ENCODE peak calls at places on chromosomes 11 and 22, in seven cellular contexts. D, Y, R, B, J, O and M are unnamed samples.

GRCh38 chr11:34198523-34198922 is 93.1 kb downstream of the NAT10 start:
- DNase-seq in D (no peak), Y (no peak), R (peak; percentile 28), B (no peak), J (no peak), O (no peak), M (peak; percentile 13)

GRCh38 chr11:61445535-61445934 is 15.6 kb downstream of the SDHAF2 start:
- DNase-seq in D (no peak), Y (no peak), R (no peak), B (no peak), J (no peak), O (no peak), M (no peak)

GRCh38 chr11:57639321-57640067 is 10.2 kb downstream of the YPEL4 start:
- DNase-seq in D (peak; percentile 28), Y (no peak), R (no peak), B (no peak), J (no peak), O (no peak), M (peak; percentile 84)

GRCh38 chr11:76885390-76886097 is 24.8 kb downstream of the ACER3 start:
- DNase-seq in D (no peak), Y (no peak), R (peak; percentile 26), B (no peak), J (no peak), O (no peak), M (peak; percentile 79)

GRCh38 chr11:123187670-123188507 is 7.2 kb downstream of the CLMP start:
- DNase-seq in D (peak; percentile 35), Y (no peak), R (no peak), B (no peak), J (no peak), O (no peak), M (peak; percentile 62)

GRCh38 chr11:92276773-92277172 is 52.2 kb downstream of the FAT3 start:
- DNase-seq in D (no peak), Y (no peak), R (no peak), B (no peak), J (peak; percentile 26), O (no peak), M (no peak)

GRCh38 chr22:27220349-27220748 is 563.0 kb downstream of the MIAT start:
- DNase-seq in D (no peak), Y (no peak), R (no peak), B (peak; percentile 81), J (no peak), O (no peak), M (peak; percentile 73)

GRCh38 chr22:24435861-24436351 is 8.5 kb downstream of the ADORA2A start:
- DNase-seq in D (no peak), Y (no peak), R (no peak), B (no peak), J (no peak), O (peak; percentile 75), M (peak; percentile 45)

GRCh38 chr22:18970180-18970947 is 34.3 kb upstream of the PRODH start:
- DNase-seq in D (peak; percentile 74), Y (no peak), R (no peak), B (no peak), J (no peak), O (peak; percentile 59), M (no peak)

GRCh38 chr11:80239217-80239616 is 798.4 kb upstream of the TENM4 start:
- DNase-seq in D (no peak), Y (no peak), R (no peak), B (no peak), J (no peak), O (no peak), M (no peak)

GRCh38 chr11:99244613-99245012 is 223.9 kb downstream of the CNTN5 start:
- DNase-seq in D (no peak), Y (no peak), R (no peak), B (no peak), J (no peak), O (no peak), M (peak; percentile 4)

GRCh38 chr11:61697093-61697492 is 16.9 kb downstream of the DAGLA start:
- DNase-seq in D (no peak), Y (no peak), R (no peak), B (no peak), J (no peak), O (no peak), M (no peak)

GRCh38 chr22:28951969-28952521 is 68.7 kb downstream of the ZNRF3 start:
- DNase-seq in D (no peak), Y (no peak), R (no peak), B (no peak), J (no peak), O (no peak), M (peak; percentile 16)

GRCh38 chr22:24592144-24592845 is 578 bp downstream of the LRRC75B start:
- DNase-seq in D (no peak), Y (no peak), R (peak; percentile 18), B (peak; percentile 44), J (no peak), O (no peak), M (peak; percentile 40)

GRCh38 chr11:199004-199581 is 6.2 kb downstream of the SCGB1C1 start:
- DNase-seq in D (no peak), Y (no peak), R (no peak), B (peak; percentile 18), J (no peak), O (peak; percentile 71), M (no peak)

GRCh38 chr11:73095613-73096012 is 46.5 kb downstream of the FCHSD2 start:
- DNase-seq in D (no peak), Y (no peak), R (no peak), B (peak; percentile 69), J (no peak), O (no peak), M (peak; percentile 19)

GRCh38 chr11:33891714-33892327 is at the start of gene LMO2:
- DNase-seq in D (no peak), Y (no peak), R (no peak), B (no peak), J (no peak), O (no peak), M (no peak)

GRCh38 chr22:39432361-39432811 is 24.4 kb upstream of the MGAT3 start:
- DNase-seq in D (no peak), Y (no peak), R (no peak), B (no peak), J (no peak), O (peak; percentile 65), M (no peak)

GRCh38 chr11:74010306-74010981 is 1.6 kb upstream of the UCP3 start:
- DNase-seq in D (no peak), Y (no peak), R (no peak), B (no peak), J (no peak), O (no peak), M (no peak)

GRCh38 chr11:60978546-60979380 is 7.3 kb downstream of the CD6 start:
- DNase-seq in D (no peak), Y (no peak), R (peak; percentile 43), B (no peak), J (no peak), O (no peak), M (no peak)

GRCh38 chr11:122100222-122101080 is 15.6 kb downstream of the BLID start:
- DNase-seq in D (peak; percentile 33), Y (peak; percentile 63), R (no peak), B (peak; percentile 74), J (no peak), O (no peak), M (peak; percentile 90)
- H3K4me3 ChIP-seq in D (peak overlapping the region; percentile 68), Y (peak overlapping the region; percentile 72), R (no peak overlapping the region), B (peak overlapping the region; percentile 64), J (peak overlapping the region; percentile 63), O (peak overlapping the region; percentile 29), M (peak overlapping the region; percentile 63)

GRCh38 chr11:10415817-10416392 is 39.2 kb upstream of the AMPD3 start:
- DNase-seq in D (no peak), Y (no peak), R (no peak), B (no peak), J (no peak), O (no peak), M (no peak)
- TF ChIP-seq CTCF in D (no peak), Y (no peak), R (peak; percentile 13), B (no peak), J (peak; percentile 5), O (no peak), M (peak; percentile 7)

DNA sequence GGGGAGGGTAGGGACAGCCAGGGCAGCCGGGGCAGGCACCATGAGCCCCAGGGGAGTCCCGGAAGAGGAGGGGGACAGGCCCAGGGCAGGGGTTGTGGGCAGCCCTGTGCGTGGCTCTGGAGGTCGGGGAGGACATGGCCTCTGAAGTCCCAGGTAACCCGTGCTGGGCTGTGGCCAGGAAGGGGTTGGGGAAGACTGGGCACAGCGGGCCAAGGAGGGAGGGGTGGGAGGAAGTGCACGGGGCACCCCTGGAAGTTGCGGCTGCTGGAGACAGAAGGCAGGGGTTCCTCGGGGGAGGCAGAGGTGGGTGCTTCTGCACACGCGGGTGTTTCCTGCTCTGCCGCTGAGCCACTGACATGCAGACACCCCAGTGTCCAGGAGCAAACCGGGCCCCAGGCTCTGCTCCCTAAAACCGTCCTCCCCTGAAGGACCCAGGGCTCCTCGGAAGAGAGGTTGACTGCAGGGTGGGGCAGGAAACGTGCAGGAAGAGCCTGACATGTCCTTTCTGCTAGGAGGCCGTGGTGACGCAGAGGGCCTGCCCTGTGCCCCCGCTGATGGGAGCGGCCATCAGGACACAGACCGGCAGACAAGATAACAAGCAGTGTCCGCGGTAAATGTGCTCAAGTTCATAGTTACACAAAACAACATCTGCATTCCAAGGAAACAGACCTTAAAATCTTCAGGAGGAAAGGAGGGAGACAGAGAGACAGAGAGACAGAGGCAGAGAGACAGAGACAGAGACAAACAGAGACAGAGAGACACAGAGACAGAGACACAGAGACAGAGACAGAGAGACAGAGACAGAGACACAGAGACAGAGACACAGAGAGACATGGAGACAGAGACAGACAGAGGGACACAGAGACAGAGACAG is 5.7 kb downstream of the TNNI2 start:
- DNase-seq in D (no peak), Y (peak; percentile 73), R (no peak), B (no peak), J (no peak), O (peak; percentile 94), M (no peak)
- H3K4me3 ChIP-seq in D (no peak overlapping the region), Y (no peak overlapping the region), R (no peak overlapping the region), B (no peak overlapping the region), J (no peak overlapping the region), O (no peak overlapping the region), M (no peak overlapping the region)

DNA sequence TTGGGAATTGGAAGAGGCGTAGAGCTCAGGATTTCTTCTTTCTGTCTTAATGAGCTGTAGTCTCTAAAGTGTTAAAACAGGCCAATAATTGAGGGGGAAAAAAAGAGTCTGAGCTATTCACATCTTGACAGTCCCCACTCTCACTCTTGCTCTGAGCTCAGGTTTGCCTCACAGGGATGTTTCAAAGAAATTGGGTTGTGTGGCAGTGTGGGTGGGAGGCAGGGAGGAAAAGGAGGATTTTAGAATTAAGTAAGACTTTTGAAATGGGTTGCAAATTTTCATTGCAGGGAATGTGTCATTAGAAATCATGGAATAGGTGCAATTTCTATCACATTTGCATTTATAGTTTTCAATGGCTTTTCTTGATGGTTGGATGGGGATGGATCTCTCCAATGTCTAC is 338.8 kb upstream of the KIRREL3 start:
- DNase-seq in D (no peak), Y (no peak), R (no peak), B (no peak), J (no peak), O (no peak), M (no peak)
- TF ChIP-seq CTCF in D (no peak), Y (no peak), R (no peak), B (no peak), J (no peak), O (no peak), M (no peak)